ENCODE peak calls at places on chromosome 13, in six cellular contexts. B is colonic mucosa, J is Peyer's patch, Z is mammary epithelial cell, L is tibial artery, Q is foreskin keratinocyte. D is an unnamed sample. For H3K4me1, the result is how much of the 10 kb centered on the place peaks cover.

GRCh38 chr13:69124996-69125395 is 982.6 kb upstream of the ATXN8OS start:
- DNase-seq in J (no peak), B (no peak), Z (no peak), L (no peak), Q (no peak), D (no peak)

GRCh38 chr13:27203854-27204253 is 32.2 kb upstream of the USP12 start:
- DNase-seq in Z (peak), Q (no peak), B (no peak), L (no peak), J (no peak), D (no peak)

GRCh38 chr13:29849731-29850212 is 645 bp downstream of the UBL3 start:
- DNase-seq in Q (peak), J (peak), B (peak), L (peak), Z (peak), D (peak)

GRCh38 chr13:63636231-63636993 is 2220.8 kb upstream of the PCDH20 start:
- DNase-seq in B (no peak), Z (no peak), Q (no peak), J (no peak), L (no peak), D (no peak)

GRCh38 chr13:35139591-35139990 is 197.5 kb downstream of the NBEA start:
- DNase-seq in Q (no peak), J (no peak), B (no peak), Z (no peak), L (no peak), D (no peak)

GRCh38 chr13:110185696-110186095 is 121.3 kb downstream of the COL4A1 start:
- DNase-seq in B (no peak), L (no peak), J (no peak), Z (no peak), Q (no peak), D (no peak)

GRCh38 chr13:100433475-100433874 is 155.1 kb downstream of the GGACT start:
- DNase-seq in Q (no peak), Z (no peak), J (no peak), B (no peak), L (no peak), D (no peak)

GRCh38 chr13:56019606-56020005 is 1121.1 kb upstream of the PRR20A start:
- DNase-seq in L (no peak), B (no peak), J (no peak), Z (no peak), Q (no peak), D (no peak)

GRCh38 chr13:94236876-94237275 is 242.6 kb downstream of the DCT start:
- DNase-seq in Z (no peak), Q (no peak), L (no peak), J (no peak), B (no peak), D (no peak)

GRCh38 chr13:110403315-110403714 is 96.2 kb downstream of the COL4A2 start:
- DNase-seq in J (no peak), Q (no peak), Z (no peak), L (no peak), B (no peak), D (no peak)

GRCh38 chr13:28531956-28532225 is 37.0 kb upstream of the FLT1 start:
- DNase-seq in B (no peak), Z (no peak), L (no peak), Q (no peak), J (no peak), D (no peak)

GRCh38 chr13:112850273-112850672 is 118.7 kb upstream of the MCF2L start:
- DNase-seq in Z (no peak), J (peak), L (no peak), Q (no peak), B (no peak), D (no peak)

GRCh38 chr13:76921516-76921915 is 26.8 kb upstream of the ACOD1 start:
- DNase-seq in Q (no peak), L (no peak), Z (peak), B (no peak), J (no peak), D (no peak)

GRCh38 chr13:36919833-36920611 is at the start of gene SMAD9:
- DNase-seq in Z (peak), B (peak), Q (no peak), J (peak), L (peak), D (peak)

GRCh38 chr13:41075034-41075433 is 13.7 kb downstream of the WBP4 start:
- DNase-seq in Q (no peak), B (no peak), J (no peak), Z (no peak), L (no peak), D (peak)

GRCh38 chr13:25292301-25292700 is 5.0 kb upstream of the MTMR6 start:
- DNase-seq in Z (peak), L (no peak), Q (peak), J (no peak), B (peak), D (no peak)

GRCh38 chr13:26847281-26847680 is 86.7 kb upstream of the GPR12 start:
- DNase-seq in L (no peak), Z (no peak), Q (no peak), J (no peak), B (no peak), D (no peak)

DNA sequence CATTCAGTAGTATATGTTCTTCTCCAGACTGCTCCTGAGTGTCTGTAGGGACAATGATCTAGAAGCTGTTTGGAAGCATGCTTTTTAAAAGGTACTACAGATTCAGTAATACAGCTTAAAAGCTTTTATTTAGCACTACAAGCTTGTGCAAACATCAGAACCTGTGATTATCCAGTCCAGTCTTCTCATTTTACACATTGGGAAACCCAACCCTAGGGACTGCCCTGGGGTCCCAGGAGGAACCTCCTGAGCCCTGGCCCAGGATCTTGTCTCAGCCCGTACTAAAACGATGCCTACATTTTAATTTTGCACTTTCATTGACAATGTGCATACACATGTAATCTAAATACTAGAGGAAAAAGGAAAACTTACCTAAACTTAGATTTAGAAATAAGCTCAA is 12.5 kb downstream of the DOCK9 start:
- DNase-seq in L (no peak), Q (no peak), J (no peak), B (no peak), Z (no peak), D (no peak)
- H3K4me1 ChIP-seq in L (under half), Q (under half), J (under half), B (under half), Z (under half), D (under half)

GRCh38 chr13:96003304-96003703 is 49.9 kb downstream of the UGGT2 start:
- DNase-seq in Z (peak), Q (no peak), B (no peak), L (no peak), J (no peak), D (no peak)
- TF ChIP-seq CTCF in Z (peak), Q (peak), B (no peak), L (no peak), J (no peak), D (no peak)

DNA sequence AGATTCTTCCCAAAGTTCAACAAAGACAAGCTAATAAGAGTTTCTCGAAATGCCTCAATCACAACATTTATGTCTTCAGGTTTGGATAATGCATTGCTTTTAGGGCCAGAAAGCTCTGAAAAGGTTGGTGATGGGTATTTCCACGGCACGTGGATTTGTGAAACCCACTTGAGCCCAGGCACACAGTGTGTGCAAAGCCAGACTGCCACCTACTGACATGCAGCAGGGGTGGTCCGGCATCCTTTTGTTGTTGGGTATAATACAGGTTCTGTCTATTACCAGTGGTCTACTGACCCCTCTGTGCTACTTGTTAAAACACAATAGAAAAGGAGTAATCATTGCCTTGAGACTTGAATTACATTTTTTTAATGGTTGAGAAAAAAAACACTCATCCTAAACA is 225.6 kb downstream of the RAP2A start:
- DNase-seq in J (no peak), Q (no peak), B (no peak), L (no peak), Z (no peak), D (no peak)
- H3K4me1 ChIP-seq in J (under half), Q (under half), B (under half), L (under half), Z (under half), D (under half)

GRCh38 chr13:90365130-90365529 is 982.4 kb upstream of the MIR17HG start:
- DNase-seq in B (no peak), L (no peak), Q (no peak), J (no peak), Z (peak), D (no peak)
- TF ChIP-seq CTCF in B (no peak), L (no peak), Q (peak), J (no peak), Z (peak), D (no peak)